ENCODE peak calls at places on chromosomes 12 and 14, in eight cellular contexts. B, Z, L, S, E, I, T and P are unnamed samples.

GRCh38 chr14:34172052-34172451 is 221.2 kb upstream of the EGLN3 start:
- DNase-seq in L (no peak), B (no peak), E (no peak), S (no peak), T (no peak), I (no peak), Z (no peak), P (no peak)

GRCh38 chr14:64683264-64683663 is 21.0 kb upstream of the PLEKHG3 start:
- DNase-seq in E (no peak), T (no peak), Z (no peak), B (peak; percentile 63), I (peak; percentile 76), L (no peak), S (no peak), P (no peak)

GRCh38 chr12:57993030-57993429 is 51.7 kb downstream of the ATP23 start:
- DNase-seq in B (no peak), S (no peak), T (no peak), Z (no peak), I (no peak), L (no peak), E (no peak), P (no peak)

GRCh38 chr12:120125792-120126634 is 9.5 kb upstream of the RAB35 start:
- DNase-seq in L (no peak), S (no peak), I (no peak), Z (no peak), E (no peak), B (no peak), T (no peak), P (no peak)

GRCh38 chr14:69152181-69152943 is 557 bp downstream of the DCAF5 start:
- DNase-seq in I (no peak), S (no peak), B (no peak), Z (no peak), T (peak; percentile 46), E (no peak), L (peak; percentile 32), P (no peak)

GRCh38 chr14:44971459-44971858 is 9.5 kb downstream of the TOGARAM1 start:
- DNase-seq in L (no peak), I (no peak), E (no peak), S (no peak), B (no peak), Z (no peak), T (no peak), P (no peak)

GRCh38 chr12:570237-570925 is 92.9 kb downstream of the NINJ2 start:
- DNase-seq in E (peak; percentile 54), S (peak; percentile 81), T (peak; percentile 44), L (peak; percentile 93), I (peak; percentile 91), B (peak; percentile 94), Z (peak; percentile 76), P (no peak)

GRCh38 chr14:39430762-39431415 is 1.3 kb downstream of the FBXO33 start:
- DNase-seq in S (no peak), L (peak; percentile 4), I (peak; percentile 65), E (no peak), Z (no peak), T (no peak), B (no peak), P (no peak)

GRCh38 chr14:36944307-36945010 is 227.9 kb downstream of the SLC25A21 start:
- DNase-seq in L (peak; percentile 22), Z (no peak), S (no peak), B (no peak), I (no peak), T (no peak), E (peak; percentile 24), P (no peak)

GRCh38 chr14:103396463-103396862 is 11.2 kb downstream of the MARK3 start:
- DNase-seq in T (no peak), Z (no peak), L (no peak), E (no peak), S (no peak), B (no peak), I (no peak), P (no peak)

GRCh38 chr12:94732367-94732990 is 82.1 kb upstream of the TMCC3 start:
- DNase-seq in S (no peak), L (no peak), I (no peak), B (no peak), Z (no peak), E (no peak), T (no peak), P (no peak)

GRCh38 chr12:84779169-84779568 is 133.4 kb downstream of the SLC6A15 start:
- DNase-seq in L (no peak), I (no peak), T (no peak), E (no peak), S (no peak), Z (no peak), B (no peak), P (no peak)

GRCh38 chr12:104750061-104750460 is 208.0 kb downstream of the SLC41A2 start:
- DNase-seq in Z (no peak), I (no peak), L (no peak), E (peak; percentile 48), S (no peak), T (no peak), B (no peak), P (no peak)

GRCh38 chr14:75208843-75209242 is 32.4 kb upstream of the TMED10 start:
- DNase-seq in T (no peak), I (no peak), E (no peak), Z (no peak), B (no peak), L (no peak), S (no peak), P (no peak)

GRCh38 chr12:98945864-98946263 is 300.8 kb downstream of the APAF1 start:
- DNase-seq in S (no peak), T (no peak), I (no peak), L (no peak), B (no peak), E (no peak), Z (no peak), P (no peak)

GRCh38 chr12:78473136-78473535 is 391.4 kb upstream of the SYT1 start:
- DNase-seq in L (no peak), B (no peak), Z (no peak), I (no peak), S (no peak), T (no peak), E (no peak), P (peak; percentile 50)

GRCh38 chr14:68967459-68967940 is 11.6 kb downstream of the ACTN1 start:
- DNase-seq in Z (no peak), S (no peak), T (no peak), E (no peak), B (no peak), L (no peak), I (peak; percentile 60), P (no peak)

GRCh38 chr12:117590386-117590785 is 229.0 kb upstream of the NOS1 start:
- DNase-seq in T (no peak), E (no peak), S (no peak), Z (no peak), I (no peak), L (no peak), B (no peak), P (no peak)

GRCh38 chr14:37197421-37198272 is at the start of gene MIPOL1:
- DNase-seq in L (peak; percentile 89), S (peak; percentile 86), I (peak; percentile 92), E (peak; percentile 69), B (peak; percentile 95), T (peak; percentile 79), Z (peak; percentile 68), P (peak; percentile 18)

GRCh38 chr14:94173885-94174621 is at the start of gene PPP4R4:
- DNase-seq in E (peak; percentile 54), L (peak; percentile 76), I (peak; percentile 90), Z (peak; percentile 70), B (peak; percentile 95), S (peak; percentile 83), T (peak; percentile 76), P (no peak)

GRCh38 chr12:123142948-123143752 is 7.7 kb downstream of the PITPNM2 start:
- DNase-seq in L (peak; percentile 70), S (no peak), I (peak; percentile 77), Z (peak; percentile 38), T (no peak), E (no peak), B (no peak), P (no peak)

GRCh38 chr14:102605026-102605425 is 12.6 kb downstream of the RCOR1 start:
- DNase-seq in Z (no peak), S (no peak), T (peak; percentile 64), I (no peak), B (no peak), L (no peak), E (no peak), P (no peak)

GRCh38 chr14:58547649-58548048 is 90.1 kb upstream of the DACT1 start:
- DNase-seq in T (no peak), L (no peak), E (no peak), Z (no peak), B (no peak), S (no peak), I (no peak), P (no peak)

GRCh38 chr14:41604793-41605534 is 1.7 kb upstream of the LRFN5 start:
- DNase-seq in Z (no peak), S (peak; percentile 48), T (no peak), I (peak; percentile 77), B (peak; percentile 85), L (no peak), E (peak; percentile 66), P (no peak)
- H3K9me3 ChIP-seq in Z (no peaks in the 10 kb centered on the region), S (no peaks in the 10 kb centered on the region), T (no peaks in the 10 kb centered on the region), I (no peaks in the 10 kb centered on the region), B (no peaks in the 10 kb centered on the region), L (no peaks in the 10 kb centered on the region), E (no peaks in the 10 kb centered on the region), P (no peaks in the 10 kb centered on the region)

GRCh38 chr14:27164139-27164538 is 566.3 kb upstream of the NOVA1 start:
- DNase-seq in S (no peak), L (no peak), E (no peak), Z (no peak), B (no peak), I (no peak), T (no peak), P (no peak)
- H3K9me3 ChIP-seq in S (peaks cover 8% of the 10 kb centered on the region), L (no peaks in the 10 kb centered on the region), E (peaks cover 17% of the 10 kb centered on the region), Z (peaks cover 6% of the 10 kb centered on the region), B (no peaks in the 10 kb centered on the region), I (peaks cover 5% of the 10 kb centered on the region), T (no peaks in the 10 kb centered on the region), P (no peaks in the 10 kb centered on the region)

DNA sequence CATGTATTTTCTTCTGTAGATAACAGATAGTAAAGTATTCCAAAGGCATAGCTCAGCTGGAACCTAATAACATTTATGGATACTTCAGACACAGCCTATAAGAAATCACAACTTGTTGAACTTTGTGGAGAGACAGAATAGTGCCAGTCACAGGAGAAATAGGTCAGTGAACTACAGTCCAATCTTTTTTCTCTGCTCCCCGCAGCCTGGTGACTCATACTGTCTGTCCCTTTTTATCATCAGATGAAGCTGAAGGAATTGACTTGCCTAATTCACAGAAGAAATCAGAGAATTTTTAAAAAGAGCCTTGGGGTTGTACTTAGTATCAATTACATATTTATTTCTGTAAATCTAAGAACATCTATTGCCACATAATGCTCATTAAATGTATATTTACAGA is 222.3 kb downstream of the ALG10 start:
- DNase-seq in Z (no peak), B (no peak), S (no peak), T (no peak), L (no peak), E (no peak), I (no peak), P (no peak)
- H3K9me3 ChIP-seq in Z (no peaks in the 10 kb centered on the region), B (no peaks in the 10 kb centered on the region), S (peaks cover 6% of the 10 kb centered on the region), T (no peaks in the 10 kb centered on the region), L (no peaks in the 10 kb centered on the region), E (peaks cover 24% of the 10 kb centered on the region), I (peaks cover 3% of the 10 kb centered on the region), P (no peaks in the 10 kb centered on the region)

DNA sequence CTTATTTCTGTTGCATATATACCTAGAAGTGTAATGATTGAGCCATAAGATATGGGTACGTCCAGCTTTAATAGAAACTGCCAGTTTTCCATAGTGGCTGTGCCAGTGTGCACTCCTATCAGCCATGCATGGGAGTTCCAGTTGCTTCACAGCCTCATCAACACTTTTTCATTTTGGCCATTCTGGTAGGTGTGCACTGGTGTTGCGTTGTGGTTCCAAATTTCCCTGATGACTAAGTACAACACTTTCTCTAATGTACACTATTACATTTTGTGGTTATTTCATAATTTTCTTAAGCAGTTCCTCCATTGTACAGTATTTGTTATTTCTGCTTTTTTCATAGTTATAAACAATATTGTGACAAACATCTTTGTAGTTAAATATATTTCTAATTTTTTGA is 21.6 kb upstream of the OAS1 start:
- DNase-seq in I (no peak), B (no peak), Z (no peak), E (no peak), S (no peak), L (no peak), T (no peak), P (no peak)
- H3K9me3 ChIP-seq in I (no peaks in the 10 kb centered on the region), B (no peaks in the 10 kb centered on the region), Z (no peaks in the 10 kb centered on the region), E (no peaks in the 10 kb centered on the region), S (peaks cover 23% of the 10 kb centered on the region), L (peaks cover 7% of the 10 kb centered on the region), T (no peaks in the 10 kb centered on the region), P (no peaks in the 10 kb centered on the region)